ENCODE peak calls at places on chromosomes 7 and 10, in four cellular contexts. One of them, this sample, is unnamed.

GRCh38 chr7:101678713-101679112 is 49.6 kb upstream of the MYL10 start:
- DNase-seq in GM12878: no peak
- DNase-seq in GM23248: peak; percentile 36
- DNase-seq in IMR-90: peak; percentile 50
- DNase-seq in this sample: no peak

GRCh38 chr10:132899054-132899750 is 43.2 kb downstream of the CFAP46 start:
- DNase-seq in GM12878: no peak
- DNase-seq in GM23248: no peak
- DNase-seq in IMR-90: no peak
- DNase-seq in this sample: no peak

GRCh38 chr7:129702761-129703338 is 91.3 kb downstream of the NRF1 start:
- DNase-seq in GM12878: no peak
- DNase-seq in GM23248: no peak
- DNase-seq in IMR-90: no peak
- DNase-seq in this sample: no peak

GRCh38 chr7:121605297-121605640 is 209.2 kb upstream of the FAM3C start:
- DNase-seq in GM12878: no peak
- DNase-seq in GM23248: peak; percentile 9
- DNase-seq in IMR-90: peak; percentile 6
- DNase-seq in this sample: no peak

GRCh38 chr7:124723012-124723411 is 42.6 kb downstream of the GPR37 start:
- DNase-seq in GM12878: no peak
- DNase-seq in GM23248: no peak
- DNase-seq in IMR-90: peak; percentile 88
- DNase-seq in this sample: no peak

GRCh38 chr10:75430000-75430763 is 1.2 kb upstream of the LRMDA start:
- DNase-seq in GM12878: no peak
- DNase-seq in GM23248: no peak
- DNase-seq in IMR-90: no peak
- DNase-seq in this sample: no peak

GRCh38 chr10:93999401-93999851 is 5.7 kb downstream of the PLCE1 start:
- DNase-seq in GM12878: no peak
- DNase-seq in GM23248: peak; percentile 83
- DNase-seq in IMR-90: peak; percentile 63
- DNase-seq in this sample: no peak

GRCh38 chr10:78336402-78336791 is 302.7 kb downstream of the RPS24 start:
- DNase-seq in GM12878: no peak
- DNase-seq in GM23248: peak; percentile 98
- DNase-seq in IMR-90: peak; percentile 97
- DNase-seq in this sample: no peak

GRCh38 chr10:86025509-86025908 is 341.1 kb downstream of the GRID1 start:
- DNase-seq in GM12878: no peak
- DNase-seq in GM23248: no peak
- DNase-seq in IMR-90: no peak
- DNase-seq in this sample: no peak

GRCh38 chr10:128630787-128631252 is 504.6 kb upstream of the MKI67 start:
- DNase-seq in GM12878: no peak
- DNase-seq in GM23248: peak; percentile 74
- DNase-seq in IMR-90: no peak
- DNase-seq in this sample: no peak

GRCh38 chr7:46131916-46132795 is 211.1 kb upstream of the IGFBP3 start:
- DNase-seq in GM12878: no peak
- DNase-seq in GM23248: peak; percentile 34
- DNase-seq in IMR-90: no peak
- DNase-seq in this sample: no peak

GRCh38 chr7:98105942-98106544 is 619 bp upstream of the LMTK2 start:
- DNase-seq in GM12878: no peak
- DNase-seq in GM23248: no peak
- DNase-seq in IMR-90: no peak
- DNase-seq in this sample: no peak

GRCh38 chr7:7180725-7181428 is 1.5 kb upstream of the C1GALT1 start:
- DNase-seq in GM12878: no peak
- DNase-seq in GM23248: no peak
- DNase-seq in IMR-90: no peak
- DNase-seq in this sample: no peak

GRCh38 chr7:130131191-130131834 is 61.0 kb downstream of the KLHDC10 start:
- DNase-seq in GM12878: no peak
- DNase-seq in GM23248: no peak
- DNase-seq in IMR-90: no peak
- DNase-seq in this sample: no peak

GRCh38 chr7:50641442-50642405 is 76.5 kb upstream of the DDC start:
- DNase-seq in GM12878: no peak
- DNase-seq in GM23248: no peak
- DNase-seq in IMR-90: no peak
- DNase-seq in this sample: no peak

GRCh38 chr7:127666602-127667001 is 14.6 kb downstream of the SND1 start:
- DNase-seq in GM12878: no peak
- DNase-seq in GM23248: peak; percentile 24
- DNase-seq in IMR-90: no peak
- DNase-seq in this sample: no peak

GRCh38 chr7:50696810-50697582 is 85.7 kb downstream of the GRB10 start:
- DNase-seq in GM12878: no peak
- DNase-seq in GM23248: peak; percentile 37
- DNase-seq in IMR-90: no peak
- DNase-seq in this sample: no peak

GRCh38 chr7:34451923-34452322 is 206.1 kb upstream of the NPSR1 start:
- DNase-seq in GM12878: no peak
- DNase-seq in GM23248: peak; percentile 81
- DNase-seq in IMR-90: no peak
- DNase-seq in this sample: no peak

GRCh38 chr10:67665491-67665890 is 30.5 kb downstream of the CTNNA3 start:
- DNase-seq in GM12878: no peak
- DNase-seq in GM23248: no peak
- DNase-seq in IMR-90: no peak
- DNase-seq in this sample: no peak

GRCh38 chr7:136405931-136406777 is 429.0 kb upstream of the MTPN start:
- DNase-seq in GM12878: no peak
- DNase-seq in GM23248: peak; percentile 58
- DNase-seq in IMR-90: peak; percentile 53
- DNase-seq in this sample: peak; percentile 88

GRCh38 chr10:78531088-78531487 is 497.4 kb downstream of the RPS24 start:
- DNase-seq in GM12878: no peak
- DNase-seq in GM23248: no peak
- DNase-seq in IMR-90: no peak
- DNase-seq in this sample: no peak

GRCh38 chr7:101588131-101588935 is 40.8 kb downstream of the MYL10 start:
- DNase-seq in GM12878: no peak
- DNase-seq in GM23248: no peak
- DNase-seq in IMR-90: no peak
- DNase-seq in this sample: peak; percentile 25

GRCh38 chr10:102409604-102410426 is 8.8 kb downstream of the PSD start:
- DNase-seq in GM12878: no peak
- DNase-seq in GM23248: peak; percentile 40
- DNase-seq in IMR-90: no peak
- DNase-seq in this sample: no peak

GRCh38 chr7:38463277-38464224 is 167.6 kb downstream of the AMPH start:
- DNase-seq in GM12878: peak; percentile 61
- DNase-seq in GM23248: peak; percentile 66
- DNase-seq in IMR-90: peak; percentile 77
- DNase-seq in this sample: peak; percentile 34

GRCh38 chr10:73759512-73760115 is 15.4 kb downstream of the SEC24C start:
- DNase-seq in GM12878: no peak
- DNase-seq in GM23248: no peak
- DNase-seq in IMR-90: no peak
- DNase-seq in this sample: no peak

GRCh38 chr7:55019691-55020480 is 1.1 kb downstream of the EGFR start:
- DNase-seq in GM12878: no peak
- DNase-seq in GM23248: peak; percentile 61
- DNase-seq in IMR-90: no peak
- DNase-seq in this sample: no peak
- H3K4me3 ChIP-seq in GM12878: no peak overlapping the region
- H3K4me3 ChIP-seq in GM23248: peak overlapping the region; percentile 85
- H3K4me3 ChIP-seq in IMR-90: peak overlapping the region; percentile 98
- H3K4me3 ChIP-seq in this sample: no peak overlapping the region

DNA sequence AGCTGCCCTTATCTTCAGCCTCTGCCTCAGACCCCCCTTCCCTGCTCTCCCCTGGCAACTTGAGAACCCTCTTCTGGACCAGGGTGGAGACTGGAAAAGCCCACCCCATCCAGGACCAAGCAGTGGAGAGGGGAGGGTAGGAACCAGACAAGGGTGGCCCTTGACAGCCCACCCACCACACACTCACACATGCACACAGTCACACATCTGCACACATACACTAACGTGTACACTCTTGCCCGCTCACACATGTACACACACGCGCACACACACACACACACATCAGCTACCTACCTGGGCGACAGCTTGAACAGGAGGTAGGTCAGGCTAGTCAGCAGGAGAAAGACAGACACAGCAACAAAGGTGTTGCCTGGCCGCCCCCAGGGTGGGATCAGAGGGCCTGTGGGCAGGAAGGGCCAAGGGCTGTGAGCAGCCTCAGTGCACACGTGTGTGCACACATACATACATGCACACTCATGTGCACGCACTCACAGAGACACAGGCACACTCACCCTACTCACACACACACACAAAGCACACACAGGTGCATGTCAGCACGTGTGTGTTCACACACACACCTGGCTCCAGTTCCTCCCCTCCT is 34.9 kb upstream of the TUBB8 start:
- DNase-seq in GM12878: no peak
- DNase-seq in GM23248: no peak
- DNase-seq in IMR-90: no peak
- DNase-seq in this sample: no peak
- H2AFZ ChIP-seq in GM12878: no peak overlapping the region
- H2AFZ ChIP-seq in GM23248: no peak overlapping the region
- H2AFZ ChIP-seq in IMR-90: no peak overlapping the region
- H2AFZ ChIP-seq in this sample: no peak overlapping the region

DNA sequence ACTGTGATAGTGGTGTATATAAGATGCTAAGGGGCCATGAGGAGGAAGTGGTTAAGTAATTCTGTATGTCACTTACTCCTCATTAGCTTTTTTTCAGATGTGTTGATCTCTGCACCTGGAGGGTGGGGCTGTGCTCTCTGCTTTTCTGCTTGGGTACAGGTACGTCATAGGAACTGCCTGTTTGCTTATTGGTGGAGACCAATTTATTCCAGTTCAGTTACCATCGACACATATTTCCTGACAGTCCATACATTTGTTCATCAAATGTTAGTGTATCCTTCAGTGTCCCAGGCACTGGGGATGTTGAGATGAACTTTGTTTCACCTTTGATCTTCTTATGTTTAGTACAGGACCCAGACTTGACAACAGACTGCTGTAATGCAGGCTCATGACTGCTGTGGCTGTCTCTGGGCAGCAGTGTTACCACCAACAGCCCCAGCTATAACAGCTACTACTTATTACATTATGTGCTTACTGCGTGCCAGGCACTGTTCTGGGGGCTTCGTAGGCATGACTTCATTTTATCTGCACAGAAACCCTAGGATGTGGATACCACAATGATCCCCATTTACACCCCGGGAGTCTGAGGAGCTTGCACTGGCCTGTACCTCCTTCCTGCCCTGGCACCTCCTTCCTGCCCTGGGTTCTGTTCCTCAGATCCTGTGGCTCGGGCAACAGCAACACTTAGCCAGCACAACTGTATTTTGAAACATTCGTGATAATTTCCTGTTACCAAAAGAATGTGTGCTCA is 87.4 kb downstream of the BUB3 start:
- DNase-seq in GM12878: no peak
- DNase-seq in GM23248: no peak
- DNase-seq in IMR-90: no peak
- DNase-seq in this sample: no peak
- H3K4me3 ChIP-seq in GM12878: no peak overlapping the region
- H3K4me3 ChIP-seq in GM23248: no peak overlapping the region
- H3K4me3 ChIP-seq in IMR-90: no peak overlapping the region
- H3K4me3 ChIP-seq in this sample: no peak overlapping the region

GRCh38 chr10:119700321-119700954 is 25.4 kb upstream of the INPP5F start:
- DNase-seq in GM12878: no peak
- DNase-seq in GM23248: no peak
- DNase-seq in IMR-90: no peak
- DNase-seq in this sample: peak; percentile 57
- H2AFZ ChIP-seq in GM12878: no peak overlapping the region
- H2AFZ ChIP-seq in GM23248: no peak overlapping the region
- H2AFZ ChIP-seq in IMR-90: no peak overlapping the region
- H2AFZ ChIP-seq in this sample: no peak overlapping the region

DNA sequence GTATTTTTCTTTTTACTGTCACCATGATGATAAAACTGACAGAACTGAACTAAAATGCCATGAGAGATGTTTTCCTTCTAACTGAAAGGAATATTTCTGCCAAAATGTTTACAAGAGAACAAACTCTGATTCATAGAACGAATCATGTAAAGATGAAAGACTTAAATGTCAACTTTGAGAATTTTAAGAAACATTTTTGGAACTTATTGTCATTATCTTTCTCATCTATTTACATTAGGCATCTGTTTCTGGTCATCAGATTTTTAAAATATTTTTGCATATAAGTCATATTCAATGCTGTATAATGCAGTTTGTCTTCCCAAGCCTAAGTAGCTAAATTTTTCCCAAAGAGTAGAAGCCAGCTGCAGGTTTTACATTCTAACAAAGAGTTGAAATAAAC is 358.5 kb downstream of the TFEC start:
- DNase-seq in GM12878: no peak
- DNase-seq in GM23248: peak; percentile 45
- DNase-seq in IMR-90: peak; percentile 74
- DNase-seq in this sample: no peak
- H3K4me3 ChIP-seq in GM12878: no peak overlapping the region
- H3K4me3 ChIP-seq in GM23248: peak overlapping the region; percentile 19
- H3K4me3 ChIP-seq in IMR-90: no peak overlapping the region
- H3K4me3 ChIP-seq in this sample: no peak overlapping the region

DNA sequence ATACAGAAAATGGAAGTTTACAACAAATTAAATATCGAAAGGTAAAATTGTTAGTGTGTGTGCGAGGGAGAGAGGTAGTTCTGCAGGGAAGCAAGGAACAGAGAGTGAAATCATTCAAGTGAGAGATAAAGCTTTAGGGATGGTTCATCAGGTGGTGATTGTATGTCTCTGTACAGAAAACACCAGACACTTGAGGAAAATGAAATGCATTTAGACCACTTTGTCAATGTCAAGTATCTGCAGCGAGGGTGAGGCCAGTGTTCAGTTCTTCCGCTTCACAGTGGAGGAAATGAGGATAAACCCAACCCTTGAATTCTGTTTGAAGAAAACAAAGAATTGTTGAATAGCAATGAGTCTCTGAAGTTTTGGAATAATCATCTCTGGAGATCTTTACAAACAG is 14.4 kb upstream of the ITGB1 start:
- DNase-seq in GM12878: no peak
- DNase-seq in GM23248: no peak
- DNase-seq in IMR-90: no peak
- DNase-seq in this sample: peak; percentile 88
- H2AFZ ChIP-seq in GM12878: no peak overlapping the region
- H2AFZ ChIP-seq in GM23248: peak overlapping the region; percentile 42
- H2AFZ ChIP-seq in IMR-90: no peak overlapping the region
- H2AFZ ChIP-seq in this sample: no peak overlapping the region